ENCODE peak calls at places on chromosomes 11 and 22, in seven cellular contexts. B, N, I, P, F, R and V are unnamed samples.

GRCh38 chr22:37912171-37912570 is 6.1 kb downstream of the MICALL1 start:
- DNase-seq in N (no peak), P (no peak), B (no peak), F (no peak), R (no peak), I (no peak), V (no peak)

GRCh38 chr22:39360674-39361413 is 11.1 kb downstream of the SYNGR1 start:
- DNase-seq in N (no peak), B (no peak), P (no peak), R (no peak), F (no peak), I (peak), V (no peak)

GRCh38 chr22:49959782-49960158 is 802 bp upstream of the PIM3 start:
- DNase-seq in P (peak), F (no peak), N (no peak), B (no peak), I (peak), R (no peak), V (no peak)

GRCh38 chr11:19935507-19935906 is 222.9 kb downstream of the NAV2 start:
- DNase-seq in P (no peak), R (no peak), N (no peak), B (no peak), F (no peak), I (no peak), V (no peak)

GRCh38 chr22:47445716-47446290 is 683.4 kb downstream of the TBC1D22A start:
- DNase-seq in N (no peak), R (no peak), F (no peak), B (no peak), I (no peak), P (no peak), V (no peak)

GRCh38 chr11:8531312-8531711 is 62.7 kb downstream of the STK33 start:
- DNase-seq in R (no peak), F (no peak), I (no peak), P (no peak), B (no peak), N (no peak), V (no peak)

GRCh38 chr11:6489338-6489737 is 7.7 kb upstream of the DNHD1 start:
- DNase-seq in P (no peak), N (no peak), B (no peak), F (no peak), I (no peak), R (no peak), V (no peak)

GRCh38 chr22:23180893-23181762 is 819 bp downstream of the BCR start:
- DNase-seq in B (no peak), R (no peak), N (no peak), F (peak), I (peak), P (no peak), V (no peak)

GRCh38 chr11:12717851-12718291 is 43.6 kb downstream of the TEAD1 start:
- DNase-seq in F (peak), B (no peak), R (no peak), I (no peak), P (no peak), N (no peak), V (no peak)

GRCh38 chr22:20319041-20319744 is 667 bp downstream of the DGCR6L start:
- DNase-seq in P (peak), I (peak), F (peak), R (no peak), B (no peak), N (no peak), V (no peak)

GRCh38 chr11:45927684-45928413 is 5.4 kb downstream of the LARGE2 start:
- DNase-seq in P (no peak), N (no peak), F (no peak), B (no peak), I (no peak), R (no peak), V (no peak)

GRCh38 chr11:115916596-115916995 is 412.4 kb upstream of the CADM1 start:
- DNase-seq in P (no peak), N (no peak), R (no peak), I (no peak), F (no peak), B (no peak), V (no peak)

GRCh38 chr11:46100670-46101069 is 20.6 kb downstream of the PHF21A start:
- DNase-seq in N (no peak), B (no peak), I (no peak), R (no peak), P (no peak), F (no peak), V (no peak)

GRCh38 chr11:113839842-113840241 is 35.5 kb downstream of the USP28 start:
- DNase-seq in B (no peak), P (no peak), I (no peak), N (peak), R (no peak), F (no peak), V (no peak)

GRCh38 chr22:23103199-23103954 is 33.1 kb downstream of the GNAZ start:
- DNase-seq in P (no peak), B (no peak), R (peak), F (no peak), I (no peak), N (no peak), V (no peak)

GRCh38 chr11:68269414-68270081 is 2.2 kb downstream of the C11orf24 start:
- DNase-seq in P (no peak), F (no peak), I (no peak), N (no peak), R (no peak), B (no peak), V (no peak)

GRCh38 chr22:48498526-48499331 is 1328.9 kb downstream of the BRD1 start:
- DNase-seq in I (no peak), B (peak), F (no peak), N (no peak), P (no peak), R (no peak), V (no peak)

GRCh38 chr11:47400813-47401279 is 7.5 kb upstream of the SLC39A13 start:
- DNase-seq in B (no peak), N (no peak), P (no peak), I (no peak), R (no peak), F (no peak), V (no peak)

GRCh38 chr11:74311352-74311926 is at the start of gene P4HA3:
- DNase-seq in I (peak), P (peak), F (peak), N (no peak), B (no peak), R (no peak), V (no peak)

GRCh38 chr11:37963440-37963839 is 1365.4 kb upstream of the RAG2 start:
- DNase-seq in F (no peak), I (no peak), N (no peak), B (no peak), R (no peak), P (no peak), V (no peak)

GRCh38 chr22:45575173-45575572 is 72.5 kb downstream of the FBLN1 start:
- DNase-seq in P (no peak), I (no peak), F (no peak), B (no peak), R (no peak), N (no peak), V (no peak)

GRCh38 chr11:12532580-12532979 is 141.6 kb upstream of the TEAD1 start:
- DNase-seq in R (no peak), B (no peak), P (no peak), I (no peak), N (no peak), F (no peak), V (no peak)

GRCh38 chr11:10777806-10778205 is 26.8 kb downstream of the CTR9 start:
- DNase-seq in I (no peak), N (no peak), R (no peak), F (no peak), B (no peak), P (no peak), V (no peak)

GRCh38 chr11:7673724-7674434 is 579 bp upstream of the CYB5R2 start:
- DNase-seq in F (no peak), P (no peak), R (no peak), I (no peak), N (no peak), B (no peak), V (no peak)

GRCh38 chr11:16610738-16611388 is 127.6 kb upstream of the C11orf58 start:
- DNase-seq in I (no peak), B (no peak), P (no peak), N (no peak), R (no peak), F (no peak), V (no peak)

GRCh38 chr11:34214961-34215805 is 109.8 kb downstream of the NAT10 start:
- DNase-seq in R (no peak), N (no peak), B (no peak), I (peak), F (peak), P (no peak), V (no peak)

GRCh38 chr22:20176421-20177060 is 25.7 kb upstream of the CCDC188 start:
- DNase-seq in P (no peak), F (no peak), R (no peak), B (no peak), N (no peak), I (no peak), V (no peak)

GRCh38 chr11:64284048-64284961 is at the start of gene BAD:
- DNase-seq in N (peak), B (peak), R (peak), F (peak), I (peak), P (peak), V (peak)

GRCh38 chr11:79437981-79438630 is 2.7 kb downstream of the TENM4 start:
- DNase-seq in R (no peak), F (no peak), I (no peak), P (no peak), B (no peak), N (no peak), V (no peak)

GRCh38 chr11:68122936-68123539 is 1.9 kb upstream of the CHKA start:
- DNase-seq in B (no peak), R (peak), N (no peak), F (no peak), I (no peak), P (peak), V (no peak)

GRCh38 chr11:66155387-66156073 is 85.5 kb downstream of the PACS1 start:
- DNase-seq in B (no peak), I (no peak), F (no peak), N (no peak), P (no peak), R (no peak), V (no peak)

GRCh38 chr11:43845816-43846215 is 34.8 kb upstream of the ALKBH3 start:
- DNase-seq in F (no peak), R (no peak), I (no peak), P (no peak), B (no peak), N (no peak), V (no peak)

GRCh38 chr22:27377901-27378300 is 423.7 kb downstream of the MN1 start:
- DNase-seq in B (no peak), N (no peak), R (no peak), P (no peak), F (no peak), I (peak), V (no peak)

GRCh38 chr22:43004362-43005035 is 10.4 kb downstream of the PACSIN2 start:
- DNase-seq in R (no peak), P (no peak), B (no peak), F (no peak), I (no peak), N (no peak), V (no peak)

GRCh38 chr11:34682822-34683221 is 61.9 kb downstream of the EHF start:
- DNase-seq in F (no peak), P (no peak), B (no peak), N (no peak), I (peak), R (no peak), V (no peak)

GRCh38 chr11:122902951-122903350 is 20.4 kb downstream of the JHY start:
- DNase-seq in R (no peak), P (no peak), N (no peak), B (no peak), F (no peak), I (no peak), V (no peak)

GRCh38 chr22:46290121-46290842 is 6.4 kb upstream of the GTSE1 start:
- DNase-seq in I (no peak), F (no peak), N (no peak), P (no peak), R (no peak), B (no peak), V (no peak)

GRCh38 chr11:62496676-62497075 is 49.9 kb downstream of the AHNAK start:
- DNase-seq in P (no peak), N (no peak), I (no peak), B (no peak), F (no peak), R (no peak), V (no peak)

GRCh38 chr11:103016031-103016430 is 60.5 kb upstream of the MMP13 start:
- DNase-seq in F (no peak), I (no peak), P (no peak), R (no peak), N (no peak), B (no peak), V (no peak)